ENCODE peak calls at places on chromosome 11, in four cellular contexts. C, Q, X and P are unnamed samples.

GRCh38 chr11:100636536-100636935 is 50.6 kb upstream of the ARHGAP42 start:
- DNase-seq in C (no peak), Q (no peak), X (no peak), P (no peak)

GRCh38 chr11:44564653-44565007 is 833 bp upstream of the CD82 start:
- DNase-seq in C (no peak), Q (no peak), X (peak), P (peak)

GRCh38 chr11:60193687-60194433 is 11.0 kb upstream of the MS4A6A start:
- DNase-seq in C (peak), Q (peak), X (peak), P (peak)

GRCh38 chr11:102223859-102224258 is 93.4 kb upstream of the BIRC3 start:
- DNase-seq in C (no peak), Q (no peak), X (no peak), P (no peak)

GRCh38 chr11:60625262-60625661 is 74.2 kb upstream of the MS4A8 start:
- DNase-seq in C (peak), Q (peak), X (no peak), P (peak)

GRCh38 chr11:125946712-125947418 is 1.0 kb downstream of the VSIG10L2 start:
- DNase-seq in C (no peak), Q (no peak), X (peak), P (no peak)

GRCh38 chr11:118521892-118522311 is 5.4 kb upstream of the TTC36 start:
- DNase-seq in C (no peak), Q (no peak), X (no peak), P (no peak)

GRCh38 chr11:123429336-123429735 is 733 bp upstream of the GRAMD1B start:
- DNase-seq in C (no peak), Q (no peak), X (peak), P (peak)

GRCh38 chr11:131600591-131600990 is 230.2 kb downstream of the NTM start:
- DNase-seq in C (no peak), Q (no peak), X (no peak), P (peak)

GRCh38 chr11:131597875-131598274 is 227.5 kb downstream of the NTM start:
- DNase-seq in C (no peak), Q (no peak), X (no peak), P (no peak)

GRCh38 chr11:131598305-131598704 is 227.9 kb downstream of the NTM start:
- DNase-seq in C (no peak), Q (no peak), X (no peak), P (no peak)

GRCh38 chr11:131606936-131607335 is 236.5 kb downstream of the NTM start:
- DNase-seq in C (no peak), Q (no peak), X (no peak), P (no peak)

DNA sequence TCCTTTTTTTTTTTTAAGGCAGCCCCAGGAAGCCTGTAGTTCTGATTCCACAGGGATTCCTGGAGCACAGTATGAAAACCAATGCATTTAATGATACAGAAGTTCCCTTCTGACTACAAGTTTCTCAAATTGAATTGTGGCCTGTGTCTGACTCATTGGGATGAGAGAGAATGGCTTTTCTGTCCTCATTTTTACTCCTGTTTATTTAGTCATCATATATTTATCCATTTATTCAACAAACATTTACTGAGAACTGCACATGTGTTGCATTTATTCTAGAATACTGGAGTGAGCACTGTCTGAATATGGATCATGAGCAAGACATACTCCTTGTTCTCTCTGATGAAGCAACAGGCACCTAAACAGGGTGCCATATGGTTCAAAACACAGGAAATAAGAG is 231.2 kb downstream of the NTM start:
- DNase-seq in C (no peak), Q (no peak), X (no peak), P (no peak)
- H3K4me3 ChIP-seq in C (no peak), Q (no peak), X (no peak), P (no peak)

DNA sequence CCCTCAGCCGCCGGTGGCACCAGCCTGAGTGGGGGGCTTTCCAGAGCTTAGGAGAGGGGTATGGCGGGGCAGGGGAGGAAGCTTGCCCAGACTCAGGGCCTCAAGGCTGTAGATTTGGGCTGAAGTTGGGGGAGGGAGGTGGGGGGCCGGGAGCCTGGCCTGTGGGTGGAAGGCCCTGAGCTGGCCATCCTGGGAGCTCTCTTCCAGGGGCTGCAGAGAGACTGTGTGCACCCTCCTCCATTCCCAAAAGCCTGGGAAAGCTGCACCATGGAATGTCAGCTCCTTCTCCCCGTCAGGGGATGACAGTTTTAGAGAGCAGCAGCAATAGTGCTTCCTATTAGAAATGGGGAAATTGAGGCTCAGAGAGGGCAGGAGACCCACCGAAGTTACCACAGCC is 1.0 kb downstream of the SYT12 start:
- DNase-seq in C (no peak), Q (no peak), X (peak), P (no peak)
- H3K4me3 ChIP-seq in C (peak), Q (no peak), X (peak), P (no peak)

GRCh38 chr11:371716-372590 is 2.7 kb downstream of the B4GALNT4 start:
- DNase-seq in C (no peak), Q (no peak), X (peak), P (no peak)

GRCh38 chr11:368414-369335 is 624 bp upstream of the B4GALNT4 start:
- DNase-seq in C (peak), Q (no peak), X (peak), P (peak)

GRCh38 chr11:371051-371450 is 1.8 kb downstream of the B4GALNT4 start:
- DNase-seq in C (no peak), Q (no peak), X (peak), P (no peak)

GRCh38 chr11:369336-370018 is at the start of gene B4GALNT4:
- DNase-seq in C (peak), Q (no peak), X (peak), P (peak)

DNA sequence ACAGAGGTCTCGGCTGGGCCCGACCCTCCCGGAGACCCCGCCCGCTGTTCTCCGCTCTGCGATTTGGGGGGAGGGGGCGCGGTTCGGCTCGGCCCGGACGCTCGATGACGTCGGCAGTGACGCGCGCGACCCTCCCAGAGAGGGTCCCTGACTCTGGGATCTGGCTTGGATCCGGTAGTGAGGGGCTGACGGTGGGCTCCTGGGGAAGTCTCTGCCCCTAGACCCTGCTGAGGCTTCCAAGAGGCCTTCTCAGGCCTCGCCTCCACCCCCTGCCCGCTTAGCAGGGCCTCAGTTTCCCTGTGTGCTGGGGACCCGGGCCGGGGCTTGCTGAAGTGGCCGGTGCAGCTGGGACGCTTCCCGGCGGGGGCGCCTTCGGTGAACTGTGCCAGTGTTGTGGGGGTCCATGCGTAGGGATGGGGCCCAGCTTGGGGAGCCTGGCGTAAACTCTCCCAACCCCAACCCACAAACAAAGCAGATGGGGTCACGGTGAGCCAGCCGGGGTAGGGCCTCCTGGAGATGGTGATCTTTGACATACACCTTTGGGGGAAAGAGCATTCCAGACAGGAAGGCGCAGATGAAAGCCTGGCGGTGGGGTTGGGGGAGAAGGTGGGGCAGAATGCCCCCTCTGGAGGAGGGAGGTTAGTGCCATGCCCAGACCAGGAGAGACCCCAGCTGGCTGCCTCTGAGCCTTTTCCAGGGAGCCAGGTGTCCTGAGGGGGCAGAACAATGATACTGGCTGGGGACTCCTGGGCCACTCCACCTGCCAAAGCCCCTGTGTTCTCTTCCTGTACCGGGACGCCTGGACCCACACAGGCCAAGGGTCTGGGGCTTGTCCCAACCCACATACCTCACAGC is 1.0 kb downstream of the B4GALNT4 start:
- DNase-seq in C (peak), Q (no peak), X (peak), P (no peak)
- H3K4me3 ChIP-seq in C (peak), Q (no peak), X (no peak), P (peak)

GRCh38 chr11:69443138-69443967 is 38.1 kb upstream of the LINC01488 start:
- DNase-seq in C (peak), Q (peak), X (peak), P (peak)

GRCh38 chr11:69444381-69445130 is 36.9 kb upstream of the LINC01488 start:
- DNase-seq in C (peak), Q (no peak), X (peak), P (no peak)

GRCh38 chr11:69445131-69445470 is 36.4 kb upstream of the LINC01488 start:
- DNase-seq in C (no peak), Q (no peak), X (no peak), P (no peak)

GRCh38 chr11:69442807-69443137 is 38.7 kb upstream of the LINC01488 start:
- DNase-seq in C (no peak), Q (no peak), X (peak), P (no peak)

GRCh38 chr11:69443968-69444364 is 37.5 kb upstream of the LINC01488 start:
- DNase-seq in C (no peak), Q (no peak), X (peak), P (no peak)
- H3K4me3 ChIP-seq in C (peak), Q (no peak), X (peak), P (peak)

GRCh38 chr11:36153581-36153980 is 135.6 kb downstream of the COMMD9 start:
- DNase-seq in C (no peak), Q (no peak), X (no peak), P (no peak)

GRCh38 chr11:36151933-36152580 is 137.2 kb downstream of the COMMD9 start:
- DNase-seq in C (no peak), Q (no peak), X (peak), P (peak)

GRCh38 chr11:36148701-36149100 is 140.5 kb downstream of the COMMD9 start:
- DNase-seq in C (no peak), Q (no peak), X (no peak), P (no peak)

GRCh38 chr11:36149538-36150242 is 139.5 kb downstream of the COMMD9 start:
- DNase-seq in C (peak), Q (peak), X (peak), P (peak)

GRCh38 chr11:36150986-36151385 is 138.2 kb downstream of the COMMD9 start:
- DNase-seq in C (no peak), Q (no peak), X (peak), P (no peak)
- H3K4me3 ChIP-seq in C (no peak), Q (no peak), X (no peak), P (no peak)

GRCh38 chr11:122229611-122230386 is 113.8 kb upstream of the BLID start:
- DNase-seq in C (peak), Q (no peak), X (no peak), P (peak)
- H3K4me3 ChIP-seq in C (peak), Q (no peak), X (no peak), P (no peak)

GRCh38 chr11:62757846-62758788 is 3.3 kb upstream of the POLR2G start:
- DNase-seq in C (no peak), Q (no peak), X (no peak), P (no peak)

GRCh38 chr11:62753736-62754603 is at the start of gene ZBTB3:
- DNase-seq in C (peak), Q (peak), X (peak), P (peak)

GRCh38 chr11:62752177-62752785 is 1.7 kb downstream of the ZBTB3 start:
- DNase-seq in C (no peak), Q (no peak), X (no peak), P (no peak)

GRCh38 chr11:62752994-62753735 is 795 bp downstream of the ZBTB3 start:
- DNase-seq in C (no peak), Q (no peak), X (no peak), P (no peak)

DNA sequence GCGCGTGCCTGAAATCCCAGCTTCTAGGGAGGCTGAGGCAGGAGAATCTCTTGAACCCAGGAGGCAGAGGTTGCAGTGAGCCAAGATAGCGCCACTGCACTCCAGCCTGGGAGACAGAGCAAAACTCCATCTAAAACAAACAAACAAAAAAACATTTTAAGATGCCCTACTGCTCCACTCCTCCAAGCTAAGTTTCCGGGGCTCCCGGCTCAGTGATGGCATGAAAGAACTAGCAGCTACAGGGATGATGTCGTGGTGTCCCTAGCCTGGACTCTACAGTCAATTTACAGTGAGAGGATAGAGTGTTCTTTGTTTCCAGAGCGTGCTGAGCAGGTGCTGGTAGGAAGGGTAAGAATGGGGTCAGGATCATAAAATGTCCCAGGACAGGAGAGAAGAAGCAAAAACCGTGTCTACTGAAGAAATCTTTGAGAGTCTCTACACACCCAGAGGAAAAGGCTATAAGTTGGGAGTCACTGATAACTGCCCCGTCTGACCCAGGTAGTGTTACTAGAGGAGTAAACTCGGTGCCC is 1.2 kb upstream of the ZBTB3 start:
- DNase-seq in C (no peak), Q (no peak), X (no peak), P (no peak)
- H3K4me3 ChIP-seq in C (no peak), Q (no peak), X (no peak), P (no peak)